ENCODE peak calls at places on chromosomes 2 and 18, in four cellular contexts. B is foreskin fibroblast, E is Kasumi-1, U is T-helper 17 cell. G is an unnamed sample.

GRCh38 chr2:42086500-42086953 is 38.7 kb downstream of the PKDCC start:
- DNase-seq in E (peak; percentile 82), U (peak; percentile 32), B (peak; percentile 81), G (peak; percentile 78)

GRCh38 chr18:28204154-28204553 is 27.2 kb upstream of the CDH2 start:
- DNase-seq in B (peak; percentile 77), E (no peak), U (no peak), G (no peak)

GRCh38 chr2:121291251-121291580 is 6.2 kb upstream of the TFCP2L1 start:
- DNase-seq in B (no peak), U (no peak), E (no peak), G (no peak)

GRCh38 chr2:194486316-194486715 is 1170.7 kb upstream of the SLC39A10 start:
- DNase-seq in B (no peak), U (no peak), E (no peak), G (no peak)

GRCh38 chr2:146621656-146622055 is 1223.2 kb upstream of the ACVR2A start:
- DNase-seq in B (no peak), U (no peak), E (no peak), G (no peak)

GRCh38 chr2:27191107-27191829 is 20.6 kb upstream of the ATRAID start:
- DNase-seq in U (peak; percentile 37), E (peak; percentile 76), B (peak; percentile 83), G (peak; percentile 79)

GRCh38 chr18:7760967-7761946 is 194.1 kb downstream of the PTPRM start:
- DNase-seq in U (no peak), E (no peak), B (no peak), G (no peak)

GRCh38 chr2:61785583-61785982 is 68.3 kb downstream of the FAM161A start:
- DNase-seq in B (no peak), U (no peak), E (no peak), G (no peak)

GRCh38 chr2:230129343-230129742 is 60.6 kb upstream of the SLC16A14 start:
- DNase-seq in U (no peak), B (peak; percentile 70), E (no peak), G (no peak)

GRCh38 chr2:100766806-100767205 is 53.1 kb upstream of the NPAS2 start:
- DNase-seq in E (no peak), B (no peak), U (no peak), G (no peak)

GRCh38 chr2:20599861-20600461 is 50.9 kb downstream of the HS1BP3 start:
- DNase-seq in U (no peak), E (no peak), B (no peak), G (no peak)

GRCh38 chr2:110679337-110679707 is 1.5 kb upstream of the BUB1 start:
- DNase-seq in B (peak; percentile 38), U (no peak), E (peak; percentile 22), G (peak; percentile 93)

GRCh38 chr2:18803141-18803540 is 213.8 kb upstream of the NT5C1B start:
- DNase-seq in U (no peak), E (no peak), B (no peak), G (no peak)

GRCh38 chr18:58314284-58314683 is 270.3 kb downstream of the NEDD4L start:
- DNase-seq in E (peak; percentile 15), B (peak; percentile 93), U (no peak), G (peak; percentile 49)

GRCh38 chr18:77811510-77811909 is 561.9 kb downstream of the GALR1 start:
- DNase-seq in E (no peak), B (peak; percentile 0), U (no peak), G (peak; percentile 12)

GRCh38 chr2:120760446-120761135 is 24.9 kb downstream of the GLI2 start:
- DNase-seq in U (no peak), E (no peak), B (peak; percentile 59), G (no peak)

GRCh38 chr2:38315707-38316333 is 61.3 kb downstream of the ATL2 start:
- DNase-seq in E (peak; percentile 52), B (peak; percentile 74), U (peak; percentile 13), G (peak; percentile 74)

GRCh38 chr18:77487951-77488740 is 238.5 kb downstream of the GALR1 start:
- DNase-seq in B (no peak), E (no peak), U (no peak), G (no peak)

GRCh38 chr2:191105082-191105481 is 45.7 kb downstream of the STAT4 start:
- DNase-seq in B (peak; percentile 54), E (no peak), U (no peak), G (no peak)

G was measured in OCI-M1.